ENCODE peak calls at places on chromosomes 3 and 15, in ten cellular contexts. One of them, this sample, is unnamed.

GRCh38 chr3:195104340-195104739 is 166.6 kb downstream of the XXYLT1 start:
- DNase-seq in NCI-H1417: no peak
- DNase-seq in activated effector memory CD4-positive, alpha-beta T cell treated with anti-CD3 and anti-CD28 coated beads, Interleukin-2, amount 50 U/mL, for 16 hours: no peak
- DNase-seq in LoVo: no peak
- DNase-seq in left cardiac atrium: peak
- DNase-seq in neural crest cell: no peak
- DNase-seq in SW480: no peak
- DNase-seq in SHP77: no peak
- DNase-seq in heart left ventricle: no peak
- DNase-seq in erythroblast: no peak
- DNase-seq in this sample: no peak

GRCh38 chr3:116339441-116340028 is 105.8 kb downstream of the LSAMP start:
- DNase-seq in erythroblast: no peak
- DNase-seq in LoVo: no peak
- DNase-seq in neural crest cell: no peak
- DNase-seq in activated effector memory CD4-positive, alpha-beta T cell treated with anti-CD3 and anti-CD28 coated beads, Interleukin-2, amount 50 U/mL, for 16 hours: no peak
- DNase-seq in NCI-H1417: no peak
- DNase-seq in SHP77: no peak
- DNase-seq in SW480: no peak
- DNase-seq in left cardiac atrium: peak
- DNase-seq in heart left ventricle: no peak
- DNase-seq in this sample: no peak

GRCh38 chr15:63221346-63221745 is 31.9 kb downstream of the RAB8B start:
- DNase-seq in LoVo: no peak
- DNase-seq in SHP77: no peak
- DNase-seq in heart left ventricle: peak
- DNase-seq in NCI-H1417: no peak
- DNase-seq in activated effector memory CD4-positive, alpha-beta T cell treated with anti-CD3 and anti-CD28 coated beads, Interleukin-2, amount 50 U/mL, for 16 hours: no peak
- DNase-seq in erythroblast: no peak
- DNase-seq in SW480: no peak
- DNase-seq in left cardiac atrium: peak
- DNase-seq in neural crest cell: no peak
- DNase-seq in this sample: no peak

GRCh38 chr15:101441706-101442105 is 47.8 kb downstream of the PCSK6 start:
- DNase-seq in heart left ventricle: no peak
- DNase-seq in SHP77: no peak
- DNase-seq in erythroblast: no peak
- DNase-seq in neural crest cell: no peak
- DNase-seq in SW480: no peak
- DNase-seq in left cardiac atrium: no peak
- DNase-seq in NCI-H1417: no peak
- DNase-seq in LoVo: no peak
- DNase-seq in activated effector memory CD4-positive, alpha-beta T cell treated with anti-CD3 and anti-CD28 coated beads, Interleukin-2, amount 50 U/mL, for 16 hours: no peak
- DNase-seq in this sample: no peak

GRCh38 chr3:69999191-70000027 is at the start of gene SAMMSON:
- DNase-seq in neural crest cell: no peak
- DNase-seq in LoVo: no peak
- DNase-seq in SW480: no peak
- DNase-seq in SHP77: peak
- DNase-seq in activated effector memory CD4-positive, alpha-beta T cell treated with anti-CD3 and anti-CD28 coated beads, Interleukin-2, amount 50 U/mL, for 16 hours: no peak
- DNase-seq in left cardiac atrium: peak
- DNase-seq in NCI-H1417: peak
- DNase-seq in heart left ventricle: no peak
- DNase-seq in erythroblast: no peak
- DNase-seq in this sample: no peak

GRCh38 chr15:71443538-71443937 is 328.3 kb downstream of the THSD4 start:
- DNase-seq in SHP77: peak
- DNase-seq in erythroblast: peak
- DNase-seq in SW480: peak
- DNase-seq in activated effector memory CD4-positive, alpha-beta T cell treated with anti-CD3 and anti-CD28 coated beads, Interleukin-2, amount 50 U/mL, for 16 hours: peak
- DNase-seq in neural crest cell: peak
- DNase-seq in heart left ventricle: peak
- DNase-seq in LoVo: peak
- DNase-seq in left cardiac atrium: peak
- DNase-seq in NCI-H1417: peak
- DNase-seq in this sample: no peak

GRCh38 chr15:58684751-58685150 is 64.8 kb downstream of the ADAM10 start:
- DNase-seq in erythroblast: no peak
- DNase-seq in NCI-H1417: no peak
- DNase-seq in heart left ventricle: no peak
- DNase-seq in SW480: no peak
- DNase-seq in activated effector memory CD4-positive, alpha-beta T cell treated with anti-CD3 and anti-CD28 coated beads, Interleukin-2, amount 50 U/mL, for 16 hours: no peak
- DNase-seq in LoVo: no peak
- DNase-seq in SHP77: no peak
- DNase-seq in left cardiac atrium: no peak
- DNase-seq in neural crest cell: no peak
- DNase-seq in this sample: no peak

GRCh38 chr3:168459229-168459784 is 363.6 kb upstream of the GOLIM4 start:
- DNase-seq in SW480: no peak
- DNase-seq in erythroblast: no peak
- DNase-seq in NCI-H1417: no peak
- DNase-seq in neural crest cell: no peak
- DNase-seq in SHP77: no peak
- DNase-seq in left cardiac atrium: no peak
- DNase-seq in LoVo: no peak
- DNase-seq in activated effector memory CD4-positive, alpha-beta T cell treated with anti-CD3 and anti-CD28 coated beads, Interleukin-2, amount 50 U/mL, for 16 hours: no peak
- DNase-seq in heart left ventricle: no peak
- DNase-seq in this sample: no peak

GRCh38 chr3:107430214-107431047 is 53.2 kb downstream of the CCDC54 start:
- DNase-seq in NCI-H1417: no peak
- DNase-seq in left cardiac atrium: peak
- DNase-seq in neural crest cell: no peak
- DNase-seq in activated effector memory CD4-positive, alpha-beta T cell treated with anti-CD3 and anti-CD28 coated beads, Interleukin-2, amount 50 U/mL, for 16 hours: no peak
- DNase-seq in heart left ventricle: no peak
- DNase-seq in SHP77: no peak
- DNase-seq in erythroblast: peak
- DNase-seq in SW480: no peak
- DNase-seq in LoVo: no peak
- DNase-seq in this sample: no peak

GRCh38 chr3:121436641-121437040 is 109.1 kb downstream of the POLQ start:
- DNase-seq in erythroblast: no peak
- DNase-seq in activated effector memory CD4-positive, alpha-beta T cell treated with anti-CD3 and anti-CD28 coated beads, Interleukin-2, amount 50 U/mL, for 16 hours: no peak
- DNase-seq in neural crest cell: no peak
- DNase-seq in left cardiac atrium: no peak
- DNase-seq in SW480: no peak
- DNase-seq in SHP77: no peak
- DNase-seq in heart left ventricle: no peak
- DNase-seq in LoVo: no peak
- DNase-seq in NCI-H1417: no peak
- DNase-seq in this sample: peak

GRCh38 chr15:76393614-76394013 is 57.0 kb downstream of the ISL2 start:
- DNase-seq in activated effector memory CD4-positive, alpha-beta T cell treated with anti-CD3 and anti-CD28 coated beads, Interleukin-2, amount 50 U/mL, for 16 hours: no peak
- DNase-seq in left cardiac atrium: no peak
- DNase-seq in neural crest cell: no peak
- DNase-seq in heart left ventricle: no peak
- DNase-seq in LoVo: no peak
- DNase-seq in erythroblast: no peak
- DNase-seq in SW480: no peak
- DNase-seq in SHP77: no peak
- DNase-seq in NCI-H1417: no peak
- DNase-seq in this sample: no peak

GRCh38 chr15:36831125-36831914 is 251.9 kb downstream of the CDIN1 start:
- DNase-seq in activated effector memory CD4-positive, alpha-beta T cell treated with anti-CD3 and anti-CD28 coated beads, Interleukin-2, amount 50 U/mL, for 16 hours: no peak
- DNase-seq in left cardiac atrium: no peak
- DNase-seq in LoVo: no peak
- DNase-seq in neural crest cell: no peak
- DNase-seq in SHP77: no peak
- DNase-seq in NCI-H1417: no peak
- DNase-seq in heart left ventricle: no peak
- DNase-seq in erythroblast: no peak
- DNase-seq in SW480: no peak
- DNase-seq in this sample: no peak

GRCh38 chr3:134486577-134487041 is 752 bp downstream of the CEP63 start:
- DNase-seq in NCI-H1417: peak
- DNase-seq in neural crest cell: no peak
- DNase-seq in left cardiac atrium: no peak
- DNase-seq in activated effector memory CD4-positive, alpha-beta T cell treated with anti-CD3 and anti-CD28 coated beads, Interleukin-2, amount 50 U/mL, for 16 hours: no peak
- DNase-seq in heart left ventricle: no peak
- DNase-seq in SHP77: no peak
- DNase-seq in erythroblast: peak
- DNase-seq in LoVo: peak
- DNase-seq in SW480: peak
- DNase-seq in this sample: no peak

GRCh38 chr15:68389936-68390790 is 41.8 kb downstream of the ITGA11 start:
- DNase-seq in neural crest cell: no peak
- DNase-seq in heart left ventricle: peak
- DNase-seq in erythroblast: no peak
- DNase-seq in LoVo: no peak
- DNase-seq in SW480: no peak
- DNase-seq in left cardiac atrium: no peak
- DNase-seq in SHP77: no peak
- DNase-seq in NCI-H1417: no peak
- DNase-seq in activated effector memory CD4-positive, alpha-beta T cell treated with anti-CD3 and anti-CD28 coated beads, Interleukin-2, amount 50 U/mL, for 16 hours: peak
- DNase-seq in this sample: no peak

GRCh38 chr15:94297543-94297942 is 66.2 kb downstream of the MCTP2 start:
- DNase-seq in heart left ventricle: no peak
- DNase-seq in erythroblast: peak
- DNase-seq in NCI-H1417: no peak
- DNase-seq in LoVo: no peak
- DNase-seq in activated effector memory CD4-positive, alpha-beta T cell treated with anti-CD3 and anti-CD28 coated beads, Interleukin-2, amount 50 U/mL, for 16 hours: no peak
- DNase-seq in SW480: peak
- DNase-seq in neural crest cell: no peak
- DNase-seq in SHP77: no peak
- DNase-seq in left cardiac atrium: no peak
- DNase-seq in this sample: no peak

GRCh38 chr3:55482496-55483195 is 4.5 kb downstream of the WNT5A start:
- DNase-seq in neural crest cell: peak
- DNase-seq in SHP77: no peak
- DNase-seq in NCI-H1417: no peak
- DNase-seq in erythroblast: no peak
- DNase-seq in SW480: no peak
- DNase-seq in left cardiac atrium: no peak
- DNase-seq in heart left ventricle: no peak
- DNase-seq in activated effector memory CD4-positive, alpha-beta T cell treated with anti-CD3 and anti-CD28 coated beads, Interleukin-2, amount 50 U/mL, for 16 hours: no peak
- DNase-seq in LoVo: no peak
- DNase-seq in this sample: no peak

GRCh38 chr3:63344676-63345075 is 66.6 kb downstream of the SYNPR start:
- DNase-seq in SHP77: no peak
- DNase-seq in SW480: no peak
- DNase-seq in NCI-H1417: no peak
- DNase-seq in erythroblast: no peak
- DNase-seq in activated effector memory CD4-positive, alpha-beta T cell treated with anti-CD3 and anti-CD28 coated beads, Interleukin-2, amount 50 U/mL, for 16 hours: no peak
- DNase-seq in LoVo: no peak
- DNase-seq in neural crest cell: no peak
- DNase-seq in left cardiac atrium: no peak
- DNase-seq in heart left ventricle: no peak
- DNase-seq in this sample: no peak

GRCh38 chr3:60954049-60954448 is 297.2 kb downstream of the FHIT start:
- DNase-seq in SHP77: no peak
- DNase-seq in activated effector memory CD4-positive, alpha-beta T cell treated with anti-CD3 and anti-CD28 coated beads, Interleukin-2, amount 50 U/mL, for 16 hours: no peak
- DNase-seq in erythroblast: no peak
- DNase-seq in left cardiac atrium: no peak
- DNase-seq in NCI-H1417: no peak
- DNase-seq in LoVo: no peak
- DNase-seq in heart left ventricle: no peak
- DNase-seq in SW480: no peak
- DNase-seq in neural crest cell: no peak
- DNase-seq in this sample: no peak

GRCh38 chr3:133821767-133822638 is 16.4 kb downstream of the SRPRB start:
- DNase-seq in neural crest cell: no peak
- DNase-seq in LoVo: peak
- DNase-seq in SW480: no peak
- DNase-seq in erythroblast: peak
- DNase-seq in heart left ventricle: peak
- DNase-seq in SHP77: peak
- DNase-seq in activated effector memory CD4-positive, alpha-beta T cell treated with anti-CD3 and anti-CD28 coated beads, Interleukin-2, amount 50 U/mL, for 16 hours: no peak
- DNase-seq in left cardiac atrium: peak
- DNase-seq in NCI-H1417: no peak
- DNase-seq in this sample: no peak

GRCh38 chr3:102151935-102152334 is 282.9 kb upstream of the ZPLD1 start:
- DNase-seq in SHP77: no peak
- DNase-seq in activated effector memory CD4-positive, alpha-beta T cell treated with anti-CD3 and anti-CD28 coated beads, Interleukin-2, amount 50 U/mL, for 16 hours: no peak
- DNase-seq in heart left ventricle: no peak
- DNase-seq in erythroblast: no peak
- DNase-seq in LoVo: no peak
- DNase-seq in neural crest cell: no peak
- DNase-seq in NCI-H1417: no peak
- DNase-seq in SW480: no peak
- DNase-seq in left cardiac atrium: no peak
- DNase-seq in this sample: no peak

GRCh38 chr15:69265347-69265955 is 33.3 kb upstream of the PAQR5 start:
- DNase-seq in neural crest cell: no peak
- DNase-seq in SHP77: no peak
- DNase-seq in LoVo: peak
- DNase-seq in heart left ventricle: no peak
- DNase-seq in left cardiac atrium: no peak
- DNase-seq in SW480: peak
- DNase-seq in erythroblast: peak
- DNase-seq in NCI-H1417: peak
- DNase-seq in activated effector memory CD4-positive, alpha-beta T cell treated with anti-CD3 and anti-CD28 coated beads, Interleukin-2, amount 50 U/mL, for 16 hours: no peak
- DNase-seq in this sample: no peak

GRCh38 chr15:92848852-92849598 is 51.1 kb upstream of the CHD2 start:
- DNase-seq in SW480: no peak
- DNase-seq in heart left ventricle: no peak
- DNase-seq in LoVo: no peak
- DNase-seq in left cardiac atrium: no peak
- DNase-seq in SHP77: no peak
- DNase-seq in neural crest cell: no peak
- DNase-seq in erythroblast: peak
- DNase-seq in activated effector memory CD4-positive, alpha-beta T cell treated with anti-CD3 and anti-CD28 coated beads, Interleukin-2, amount 50 U/mL, for 16 hours: peak
- DNase-seq in NCI-H1417: no peak
- DNase-seq in this sample: no peak

This sample was measured in NCI-H2107.